ENCODE peak calls at places on chromosomes 4 and X, in seven cellular contexts. One of them, this sample, is unnamed.

GRCh38 chr4:176549161-176549865 is 229.5 kb downstream of the SPCS3 start:
- DNase-seq in HCT116: no peak
- DNase-seq in endothelial cell of umbilical vein: no peak
- DNase-seq in spleen: no peak
- DNase-seq in HepG2: no peak
- DNase-seq in testis: no peak
- DNase-seq in suprapubic skin: no peak
- DNase-seq in this sample: no peak

GRCh38 chrX:137227164-137227563 is 193.4 kb upstream of the GPR101 start:
- DNase-seq in testis: peak; percentile 35
- DNase-seq in HCT116: no peak
- DNase-seq in HepG2: no peak
- DNase-seq in endothelial cell of umbilical vein: no peak
- DNase-seq in spleen: no peak
- DNase-seq in suprapubic skin: no peak
- DNase-seq in this sample: no peak

GRCh38 chrX:318068-318738 is 393 bp downstream of the GTPBP6 start:
- DNase-seq in suprapubic skin: peak; percentile 100
- DNase-seq in testis: peak; percentile 99
- DNase-seq in HepG2: peak; percentile 98
- DNase-seq in HCT116: peak; percentile 97
- DNase-seq in spleen: peak; percentile 97
- DNase-seq in endothelial cell of umbilical vein: peak; percentile 98
- DNase-seq in this sample: peak; percentile 98

GRCh38 chr4:75698162-75698962 is 25.2 kb upstream of the G3BP2 start:
- DNase-seq in suprapubic skin: no peak
- DNase-seq in endothelial cell of umbilical vein: no peak
- DNase-seq in testis: no peak
- DNase-seq in HepG2: no peak
- DNase-seq in HCT116: no peak
- DNase-seq in spleen: no peak
- DNase-seq in this sample: no peak

GRCh38 chr4:37815591-37815990 is 10.9 kb upstream of the PGM2 start:
- DNase-seq in suprapubic skin: no peak
- DNase-seq in testis: no peak
- DNase-seq in endothelial cell of umbilical vein: no peak
- DNase-seq in HepG2: no peak
- DNase-seq in HCT116: no peak
- DNase-seq in spleen: no peak
- DNase-seq in this sample: no peak

GRCh38 chr4:112514449-112515277 is 1.3 kb downstream of the NEUROG2 start:
- DNase-seq in spleen: no peak
- DNase-seq in HepG2: no peak
- DNase-seq in HCT116: no peak
- DNase-seq in suprapubic skin: no peak
- DNase-seq in testis: no peak
- DNase-seq in endothelial cell of umbilical vein: no peak
- DNase-seq in this sample: no peak

GRCh38 chrX:135974279-135974856 is 580 bp upstream of the MMGT1 start:
- DNase-seq in endothelial cell of umbilical vein: peak; percentile 18
- DNase-seq in testis: peak; percentile 86
- DNase-seq in suprapubic skin: peak; percentile 88
- DNase-seq in spleen: peak; percentile 89
- DNase-seq in HepG2: peak; percentile 2
- DNase-seq in HCT116: peak; percentile 36
- DNase-seq in this sample: peak; percentile 82

GRCh38 chr4:10442976-10443375 is 14.2 kb downstream of the ZNF518B start:
- DNase-seq in endothelial cell of umbilical vein: no peak
- DNase-seq in HCT116: no peak
- DNase-seq in suprapubic skin: no peak
- DNase-seq in spleen: no peak
- DNase-seq in HepG2: no peak
- DNase-seq in testis: no peak
- DNase-seq in this sample: no peak

GRCh38 chrX:72621619-72622485 is 49.2 kb upstream of the HDAC8 start:
- DNase-seq in HCT116: peak; percentile 16
- DNase-seq in spleen: no peak
- DNase-seq in HepG2: no peak
- DNase-seq in testis: no peak
- DNase-seq in endothelial cell of umbilical vein: peak; percentile 66
- DNase-seq in suprapubic skin: no peak
- DNase-seq in this sample: no peak

GRCh38 chr4:64824591-64824990 is 415.3 kb upstream of the TECRL start:
- DNase-seq in spleen: no peak
- DNase-seq in testis: no peak
- DNase-seq in HepG2: no peak
- DNase-seq in suprapubic skin: no peak
- DNase-seq in HCT116: no peak
- DNase-seq in endothelial cell of umbilical vein: no peak
- DNase-seq in this sample: no peak

GRCh38 chrX:103398321-103398937 is 22.1 kb downstream of the BEX3 start:
- DNase-seq in suprapubic skin: no peak
- DNase-seq in HepG2: peak; percentile 34
- DNase-seq in endothelial cell of umbilical vein: peak; percentile 73
- DNase-seq in HCT116: peak; percentile 37
- DNase-seq in testis: no peak
- DNase-seq in spleen: no peak
- DNase-seq in this sample: no peak

GRCh38 chrX:84865113-84865512 is 138.6 kb upstream of the APOOL start:
- DNase-seq in spleen: no peak
- DNase-seq in HepG2: no peak
- DNase-seq in endothelial cell of umbilical vein: peak; percentile 34
- DNase-seq in HCT116: no peak
- DNase-seq in testis: no peak
- DNase-seq in suprapubic skin: no peak
- DNase-seq in this sample: no peak

GRCh38 chrX:45472968-45473367 is 272.3 kb upstream of the DIPK2B start:
- DNase-seq in endothelial cell of umbilical vein: peak; percentile 76
- DNase-seq in testis: no peak
- DNase-seq in spleen: no peak
- DNase-seq in HepG2: no peak
- DNase-seq in suprapubic skin: no peak
- DNase-seq in HCT116: no peak
- DNase-seq in this sample: no peak

GRCh38 chrX:12981880-12982279 is 7.0 kb downstream of the TMSB4X start:
- DNase-seq in HepG2: no peak
- DNase-seq in spleen: no peak
- DNase-seq in endothelial cell of umbilical vein: no peak
- DNase-seq in testis: no peak
- DNase-seq in suprapubic skin: no peak
- DNase-seq in HCT116: no peak
- DNase-seq in this sample: no peak

DNA sequence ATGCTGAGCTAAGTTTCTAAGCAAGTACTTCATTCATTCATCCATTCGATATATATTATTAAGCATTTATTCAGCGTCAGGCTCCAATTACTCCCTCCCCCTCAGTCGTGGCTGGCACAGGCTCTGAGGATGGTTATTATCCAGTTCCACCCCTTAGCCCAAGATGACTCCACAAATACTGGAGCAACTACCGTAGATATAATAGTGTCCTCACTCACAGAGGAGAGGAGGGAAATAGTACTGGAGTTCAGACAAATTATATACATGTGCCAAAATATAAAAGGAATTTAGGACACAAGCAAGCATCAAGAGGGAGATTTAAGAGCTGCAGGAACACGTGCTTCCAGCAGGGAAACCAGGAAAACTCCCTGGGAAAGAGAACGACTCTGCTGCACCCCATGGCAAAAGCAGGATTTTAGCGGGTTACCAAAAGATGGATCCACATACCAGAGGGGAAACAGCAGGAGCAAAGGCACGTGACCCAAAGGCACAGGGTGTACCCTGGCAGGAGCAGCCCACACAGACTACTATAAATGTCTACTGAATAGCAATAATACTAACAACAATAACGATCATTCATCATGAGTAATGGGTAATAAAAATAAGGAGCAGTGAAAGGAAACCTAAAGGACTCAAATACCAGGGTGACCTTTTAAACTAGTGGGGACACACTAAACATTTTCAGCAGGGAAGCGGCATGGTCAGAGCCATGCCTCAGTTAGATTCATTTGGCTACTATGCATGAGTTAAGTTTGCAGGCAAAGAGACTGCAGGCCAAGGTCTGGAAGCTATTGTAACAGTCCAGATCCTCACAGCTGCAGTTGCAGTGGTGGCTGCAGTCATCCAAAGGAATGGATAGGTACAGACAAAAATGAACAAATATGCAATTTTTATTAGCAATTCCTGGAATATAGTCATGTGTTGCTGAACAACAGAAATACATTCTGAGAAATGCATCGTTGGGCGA is 153.7 kb downstream of the APBB2 start:
- DNase-seq in HCT116: no peak
- DNase-seq in HepG2: no peak
- DNase-seq in endothelial cell of umbilical vein: no peak
- DNase-seq in spleen: no peak
- DNase-seq in testis: peak; percentile 69
- DNase-seq in suprapubic skin: no peak
- DNase-seq in this sample: peak; percentile 35
- TF ChIP-seq CTCF in HCT116: no peak
- TF ChIP-seq CTCF in HepG2: no peak
- TF ChIP-seq CTCF in endothelial cell of umbilical vein: no peak
- TF ChIP-seq CTCF in spleen: no peak
- TF ChIP-seq CTCF in testis: no peak
- TF ChIP-seq CTCF in suprapubic skin: no peak
- TF ChIP-seq CTCF in this sample: no peak

DNA sequence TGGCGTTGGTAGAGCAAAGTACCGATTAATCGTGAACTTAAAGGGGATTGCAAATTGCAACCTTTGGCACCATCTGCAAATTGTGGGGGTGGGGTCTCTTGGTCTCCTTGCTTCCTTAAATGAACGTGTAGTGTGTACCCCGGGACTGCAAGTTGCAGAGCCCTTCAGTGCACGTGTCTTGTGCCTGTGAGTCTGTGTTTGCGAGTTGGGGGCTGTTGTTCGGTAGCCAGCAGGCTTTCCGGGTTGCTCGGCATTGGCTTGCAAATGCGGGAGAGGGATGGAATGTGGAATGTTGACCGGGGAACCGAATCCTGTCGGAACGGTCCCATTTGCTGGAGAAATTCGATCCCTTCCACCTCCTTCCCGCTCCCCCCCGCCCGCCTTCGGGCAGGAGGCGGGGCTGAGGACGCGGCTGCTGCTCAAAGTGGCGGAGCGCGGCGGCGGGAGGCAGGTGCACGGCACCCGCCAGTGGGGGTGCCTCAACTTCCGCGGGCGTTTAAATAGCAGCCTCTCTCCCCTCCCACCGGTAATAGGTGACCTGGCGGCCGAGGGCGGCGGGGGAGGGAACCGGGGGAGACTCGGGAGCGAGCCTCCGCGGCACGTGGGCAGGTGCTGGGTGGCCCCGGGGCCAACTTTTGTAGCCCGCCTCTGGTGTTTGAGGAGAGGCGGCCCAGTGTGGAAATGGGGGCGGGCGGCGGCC is 1.5 kb downstream of the JADE1 start:
- DNase-seq in HCT116: peak; percentile 61
- DNase-seq in suprapubic skin: peak; percentile 92
- DNase-seq in testis: peak; percentile 81
- DNase-seq in endothelial cell of umbilical vein: peak; percentile 89
- DNase-seq in HepG2: peak; percentile 88
- DNase-seq in spleen: peak; percentile 97
- DNase-seq in this sample: peak; percentile 82
- TF ChIP-seq POLR2A in HCT116: no peak
- TF ChIP-seq POLR2A in suprapubic skin: peak; percentile 36
- TF ChIP-seq POLR2A in testis: no peak
- TF ChIP-seq POLR2A in endothelial cell of umbilical vein: peak; percentile 68
- TF ChIP-seq POLR2A in HepG2: peak; percentile 85
- TF ChIP-seq POLR2A in spleen: peak; percentile 62
- TF ChIP-seq POLR2A in this sample: peak; percentile 75

GRCh38 chrX:40106677-40107290 is 9.0 kb upstream of the BCOR start:
- DNase-seq in spleen: no peak
- DNase-seq in HCT116: no peak
- DNase-seq in endothelial cell of umbilical vein: no peak
- DNase-seq in testis: no peak
- DNase-seq in suprapubic skin: no peak
- DNase-seq in HepG2: no peak
- DNase-seq in this sample: no peak

GRCh38 chrX:40105016-40105790 is 7.4 kb upstream of the BCOR start:
- DNase-seq in testis: peak; percentile 30
- DNase-seq in endothelial cell of umbilical vein: peak; percentile 8
- DNase-seq in suprapubic skin: no peak
- DNase-seq in HCT116: no peak
- DNase-seq in spleen: peak; percentile 91
- DNase-seq in HepG2: no peak
- DNase-seq in this sample: peak; percentile 52

GRCh38 chrX:40107291-40108083 is 9.7 kb upstream of the BCOR start:
- DNase-seq in spleen: peak; percentile 88
- DNase-seq in HepG2: no peak
- DNase-seq in endothelial cell of umbilical vein: peak; percentile 40
- DNase-seq in testis: peak; percentile 52
- DNase-seq in HCT116: peak; percentile 77
- DNase-seq in suprapubic skin: no peak
- DNase-seq in this sample: peak; percentile 53

GRCh38 chrX:40104649-40105015 is 6.9 kb upstream of the BCOR start:
- DNase-seq in testis: no peak
- DNase-seq in HepG2: no peak
- DNase-seq in spleen: peak; percentile 84
- DNase-seq in HCT116: no peak
- DNase-seq in suprapubic skin: no peak
- DNase-seq in endothelial cell of umbilical vein: peak; percentile 30
- DNase-seq in this sample: peak; percentile 63

DNA sequence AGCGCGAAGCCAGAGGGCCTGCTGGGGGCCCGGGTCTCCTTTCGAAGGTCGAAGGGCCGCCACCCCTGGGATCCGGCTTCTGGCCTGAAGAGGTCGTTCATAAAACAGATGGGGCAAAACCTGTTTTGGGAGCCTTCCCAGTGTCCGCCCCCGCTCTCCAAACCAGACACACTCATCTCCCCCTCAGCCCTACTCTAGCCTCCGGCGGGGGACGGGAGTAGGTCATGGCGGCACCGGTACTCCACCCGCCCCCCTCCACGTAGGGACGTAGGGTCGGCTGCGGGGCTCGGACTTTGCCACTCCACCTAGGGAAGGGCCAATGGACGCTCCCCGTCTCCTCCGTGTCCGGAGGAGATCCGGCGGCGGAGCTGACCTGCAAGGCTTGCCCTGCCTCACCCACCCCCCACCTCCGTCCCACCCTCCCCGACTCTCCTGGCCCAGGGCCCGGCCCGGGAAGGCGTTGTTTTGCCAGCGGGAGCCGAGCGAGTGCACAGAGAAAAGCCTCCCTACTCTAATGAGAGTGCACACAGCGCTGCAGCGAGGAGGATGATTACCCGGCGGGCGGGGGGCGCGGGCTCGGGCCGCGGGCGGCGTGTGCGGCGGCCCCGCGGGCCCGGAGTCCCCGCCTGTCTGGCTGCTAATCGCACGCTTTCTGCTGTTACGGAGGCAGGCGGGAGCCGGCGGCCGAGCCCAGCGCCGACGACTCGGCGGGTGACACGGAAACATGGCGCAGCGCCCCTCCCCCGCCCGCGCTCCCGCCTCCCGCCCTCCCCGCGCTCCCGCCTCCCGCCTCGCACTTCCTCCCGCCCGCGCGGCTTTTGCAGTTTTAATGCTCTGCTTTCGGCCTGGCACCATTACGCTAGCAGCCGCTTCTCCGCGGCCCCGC is 8.3 kb upstream of the BCOR start:
- DNase-seq in endothelial cell of umbilical vein: peak; percentile 27
- DNase-seq in spleen: peak; percentile 91
- DNase-seq in HepG2: no peak
- DNase-seq in HCT116: no peak
- DNase-seq in testis: peak; percentile 73
- DNase-seq in suprapubic skin: no peak
- DNase-seq in this sample: peak; percentile 75
- H3K9me3 ChIP-seq in endothelial cell of umbilical vein: no peaks in the 10 kb centered on the region
- H3K9me3 ChIP-seq in spleen: no peaks in the 10 kb centered on the region
- H3K9me3 ChIP-seq in HepG2: no peaks in the 10 kb centered on the region
- H3K9me3 ChIP-seq in HCT116: no peaks in the 10 kb centered on the region
- H3K9me3 ChIP-seq in testis: no peaks in the 10 kb centered on the region
- H3K9me3 ChIP-seq in suprapubic skin: no peaks in the 10 kb centered on the region
- H3K9me3 ChIP-seq in this sample: no peaks in the 10 kb centered on the region

GRCh38 chrX:30196322-30196721 is 19.0 kb upstream of the MAGEB2 start:
- DNase-seq in spleen: no peak
- DNase-seq in endothelial cell of umbilical vein: peak; percentile 4
- DNase-seq in HepG2: no peak
- DNase-seq in testis: no peak
- DNase-seq in HCT116: peak; percentile 7
- DNase-seq in suprapubic skin: no peak
- DNase-seq in this sample: no peak
- TF ChIP-seq CTCF in spleen: no peak
- TF ChIP-seq CTCF in endothelial cell of umbilical vein: no peak
- TF ChIP-seq CTCF in HepG2: peak; percentile 30
- TF ChIP-seq CTCF in testis: no peak
- TF ChIP-seq CTCF in HCT116: no peak
- TF ChIP-seq CTCF in suprapubic skin: no peak
- TF ChIP-seq CTCF in this sample: no peak